ENCODE peak calls at places on chromosomes 2 and 18, in nine cellular contexts. Z, T, U, O, A, G, K, R and X are unnamed samples.

GRCh38 chr2:19460761-19461160 is 102.3 kb upstream of the OSR1 start:
- DNase-seq in A (no peak), O (no peak), T (no peak), Z (no peak), R (no peak), U (no peak), K (no peak), G (no peak), X (no peak)

GRCh38 chr2:201513271-201513670 is 61.7 kb downstream of the STRADB start:
- DNase-seq in A (no peak), U (peak), K (no peak), O (no peak), R (no peak), Z (peak), T (no peak), G (no peak), X (no peak)

GRCh38 chr2:167293172-167293781 is 405.0 kb downstream of the XIRP2 start:
- DNase-seq in A (peak), T (no peak), K (no peak), U (peak), Z (peak), R (peak), O (peak), G (no peak), X (no peak)

GRCh38 chr2:44639399-44639798 is 277.7 kb downstream of the CAMKMT start:
- DNase-seq in U (no peak), Z (no peak), A (no peak), K (no peak), O (no peak), T (no peak), R (no peak), G (no peak), X (no peak)

GRCh38 chr2:136005462-136006205 is 20.2 kb upstream of the DARS1 start:
- DNase-seq in A (no peak), U (peak), T (no peak), R (no peak), Z (peak), G (no peak), K (no peak), O (no peak), X (no peak)

GRCh38 chr2:133884739-133885381 is 316.6 kb upstream of the NCKAP5 start:
- DNase-seq in O (peak), R (no peak), Z (peak), K (no peak), G (no peak), U (peak), A (no peak), T (no peak), X (no peak)

GRCh38 chr2:121480826-121481225 is 49.9 kb upstream of the RNU4ATAC start:
- DNase-seq in Z (peak), O (peak), R (peak), G (peak), U (peak), A (no peak), T (no peak), K (no peak), X (no peak)

GRCh38 chr2:172804423-172804822 is 68.8 kb downstream of the RAPGEF4 start:
- DNase-seq in U (no peak), R (no peak), A (no peak), G (no peak), K (no peak), O (no peak), Z (no peak), T (no peak), X (no peak)

GRCh38 chr2:17179145-17179808 is 339.0 kb downstream of the RAD51AP2 start:
- DNase-seq in G (no peak), K (no peak), U (no peak), O (no peak), R (no peak), Z (no peak), A (no peak), T (no peak), X (no peak)

GRCh38 chr18:3104190-3105054 is 91.5 kb upstream of the LPIN2 start:
- DNase-seq in Z (peak), T (no peak), U (peak), K (no peak), G (no peak), R (no peak), O (no peak), A (no peak), X (peak)

GRCh38 chr2:241001413-241002274 is 3.2 kb downstream of the SNED1 start:
- DNase-seq in K (no peak), O (no peak), G (no peak), A (no peak), T (no peak), Z (no peak), U (no peak), R (no peak), X (no peak)

GRCh38 chr2:233225230-233226068 is 26.0 kb upstream of the ATG16L1 start:
- DNase-seq in T (no peak), U (peak), A (no peak), Z (no peak), R (no peak), O (no peak), K (no peak), G (no peak), X (no peak)

GRCh38 chr2:112876971-112877361 is 34.0 kb upstream of the IL37 start:
- DNase-seq in K (no peak), G (no peak), R (no peak), O (no peak), Z (no peak), U (peak), T (no peak), A (no peak), X (no peak)

GRCh38 chr2:54092940-54093339 is 22.5 kb upstream of the ACYP2 start:
- DNase-seq in R (no peak), G (no peak), A (no peak), Z (no peak), T (no peak), U (no peak), K (no peak), O (no peak), X (no peak)

GRCh38 chr2:213067888-213068287 is 83.5 kb downstream of the IKZF2 start:
- DNase-seq in K (no peak), T (no peak), G (no peak), Z (peak), A (no peak), O (no peak), R (no peak), U (peak), X (no peak)

GRCh38 chr18:9627642-9628041 is 13.3 kb upstream of the PPP4R1 start:
- DNase-seq in T (no peak), G (no peak), O (peak), K (no peak), R (no peak), A (no peak), Z (peak), U (peak), X (no peak)

GRCh38 chr2:196075196-196075595 is 6.6 kb upstream of the DNAH7 start:
- DNase-seq in R (no peak), K (no peak), T (no peak), O (no peak), U (no peak), Z (no peak), A (no peak), G (no peak), X (no peak)

GRCh38 chr2:109558076-109558882 is 55.5 kb downstream of the SEPTIN10 start:
- DNase-seq in T (peak), O (peak), R (peak), K (no peak), Z (peak), G (peak), U (peak), A (no peak), X (peak)

GRCh38 chr2:189500456-189501160 is 59.3 kb downstream of the WDR75 start:
- DNase-seq in K (no peak), Z (no peak), U (no peak), R (no peak), A (no peak), T (no peak), G (no peak), O (no peak), X (no peak)

GRCh38 chr2:1781291-1782080 is 37.2 kb upstream of the PXDN start:
- DNase-seq in G (no peak), R (no peak), A (no peak), T (no peak), U (peak), O (peak), K (peak), Z (no peak), X (no peak)

GRCh38 chr2:234308814-234309195 is 188.1 kb downstream of the ARL4C start:
- DNase-seq in T (no peak), O (peak), K (peak), Z (peak), U (peak), G (no peak), A (no peak), R (no peak), X (peak)

GRCh38 chr2:22499082-22499844 is 885.7 kb upstream of the KLHL29 start:
- DNase-seq in O (no peak), K (no peak), A (no peak), T (no peak), R (peak), U (no peak), Z (no peak), G (peak), X (no peak)

GRCh38 chr2:240465268-240465764 is 29.9 kb downstream of the GPC1 start:
- DNase-seq in A (peak), R (peak), T (no peak), G (no peak), Z (no peak), O (no peak), K (no peak), U (no peak), X (no peak)

GRCh38 chr2:15729001-15729400 is 137.3 kb downstream of the DDX1 start:
- DNase-seq in O (no peak), U (no peak), T (no peak), R (no peak), A (no peak), Z (no peak), K (no peak), G (no peak), X (no peak)

GRCh38 chr2:6948081-6949008 is 31.1 kb downstream of the RNF144A start:
- DNase-seq in A (no peak), G (no peak), O (no peak), K (no peak), R (no peak), Z (no peak), T (no peak), U (no peak), X (no peak)

GRCh38 chr2:242064364-242065250 is 195.1 kb downstream of the RTP5 start:
- DNase-seq in R (no peak), G (no peak), O (no peak), A (no peak), U (no peak), Z (no peak), K (no peak), T (no peak), X (no peak)

GRCh38 chr18:23324861-23325260 is 128.2 kb upstream of the RIOK3 start:
- DNase-seq in O (no peak), T (no peak), R (no peak), K (no peak), Z (no peak), A (no peak), G (no peak), U (no peak), X (no peak)
- H3K4me3 ChIP-seq in O (no peak), T (no peak), R (no peak), K (no peak), Z (no peak), A (no peak), G (no peak), U (no peak), X (no peak)

GRCh38 chr18:2102022-2102421 is 469.3 kb downstream of the METTL4 start:
- DNase-seq in O (no peak), K (no peak), T (no peak), A (no peak), G (no peak), U (no peak), R (no peak), Z (no peak), X (no peak)
- TF ChIP-seq CTCF in O (no peak), K (no peak), T (no peak), A (no peak), G (no peak), U (no peak), R (no peak), Z (no peak), X (no peak)

GRCh38 chr2:203812294-203813221 is 55.0 kb upstream of the CTLA4 start:
- DNase-seq in R (no peak), A (no peak), G (no peak), K (no peak), Z (no peak), O (no peak), T (no peak), U (no peak), X (no peak)

GRCh38 chr2:203809084-203809521 is 58.5 kb upstream of the CTLA4 start:
- DNase-seq in T (no peak), K (no peak), Z (peak), G (no peak), O (peak), R (no peak), A (no peak), U (peak), X (no peak)

GRCh38 chr2:203811491-203812221 is 55.9 kb upstream of the CTLA4 start:
- DNase-seq in K (peak), R (peak), O (peak), G (peak), A (peak), T (peak), U (peak), Z (peak), X (peak)

GRCh38 chr2:203808041-203808750 is 59.4 kb upstream of the CTLA4 start:
- DNase-seq in G (no peak), K (no peak), A (no peak), T (no peak), U (peak), R (no peak), Z (peak), O (peak), X (peak)

DNA sequence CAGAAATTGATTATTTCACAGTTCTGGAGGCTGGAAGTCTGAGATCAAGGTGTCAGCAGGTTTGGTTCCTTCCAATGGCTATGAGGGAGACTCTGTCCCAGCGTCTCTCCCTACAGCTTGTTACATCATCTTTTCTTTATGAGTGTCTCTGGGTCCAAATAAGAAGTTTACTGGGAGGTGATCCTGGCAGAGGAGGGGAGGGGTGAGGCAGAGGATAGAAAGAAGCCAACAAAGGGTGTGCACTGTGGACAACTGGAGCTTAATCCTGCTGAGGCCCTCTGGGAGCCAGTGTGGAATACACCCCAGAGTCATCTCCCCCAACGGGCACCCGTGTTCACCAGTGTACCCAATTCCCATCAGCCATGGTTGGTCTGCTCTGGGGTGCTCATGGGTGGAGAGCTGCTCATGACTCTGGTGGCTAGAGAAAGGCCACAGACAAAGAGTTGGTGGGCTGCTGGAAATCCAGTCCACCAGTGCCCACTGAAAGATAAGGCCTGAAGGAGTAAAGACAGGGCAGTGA is 57.5 kb upstream of the CTLA4 start:
- DNase-seq in T (no peak), G (no peak), A (no peak), U (no peak), R (no peak), O (no peak), Z (no peak), K (no peak), X (no peak)
- H3K4me3 ChIP-seq in T (no peak), G (no peak), A (no peak), U (no peak), R (no peak), O (no peak), Z (no peak), K (no peak), X (no peak)

GRCh38 chr2:42979416-42979869 is 187.1 kb upstream of the HAAO start:
- DNase-seq in A (no peak), K (no peak), Z (no peak), G (peak), R (peak), O (no peak), U (no peak), T (no peak), X (no peak)
- TF ChIP-seq CTCF in A (no peak), K (no peak), Z (no peak), G (no peak), R (peak), O (no peak), U (no peak), T (no peak), X (no peak)

GRCh38 chr2:66794115-66794514 is 359.2 kb downstream of the MEIS1 start:
- DNase-seq in T (no peak), U (no peak), K (no peak), G (peak), A (no peak), R (no peak), Z (no peak), O (no peak), X (no peak)

GRCh38 chr2:66789741-66790140 is 354.8 kb downstream of the MEIS1 start:
- DNase-seq in T (no peak), O (no peak), R (no peak), U (peak), G (no peak), K (no peak), A (no peak), Z (no peak), X (no peak)

GRCh38 chr2:66790651-66791181 is 355.8 kb downstream of the MEIS1 start:
- DNase-seq in A (no peak), O (peak), R (no peak), K (no peak), U (peak), G (peak), Z (no peak), T (no peak), X (no peak)

GRCh38 chr2:66794571-66794970 is 359.6 kb downstream of the MEIS1 start:
- DNase-seq in K (no peak), U (no peak), G (no peak), T (no peak), Z (no peak), R (no peak), O (no peak), A (no peak), X (no peak)
- H3K4me3 ChIP-seq in K (no peak), U (no peak), G (no peak), T (no peak), Z (no peak), R (no peak), O (no peak), A (no peak), X (no peak)

DNA sequence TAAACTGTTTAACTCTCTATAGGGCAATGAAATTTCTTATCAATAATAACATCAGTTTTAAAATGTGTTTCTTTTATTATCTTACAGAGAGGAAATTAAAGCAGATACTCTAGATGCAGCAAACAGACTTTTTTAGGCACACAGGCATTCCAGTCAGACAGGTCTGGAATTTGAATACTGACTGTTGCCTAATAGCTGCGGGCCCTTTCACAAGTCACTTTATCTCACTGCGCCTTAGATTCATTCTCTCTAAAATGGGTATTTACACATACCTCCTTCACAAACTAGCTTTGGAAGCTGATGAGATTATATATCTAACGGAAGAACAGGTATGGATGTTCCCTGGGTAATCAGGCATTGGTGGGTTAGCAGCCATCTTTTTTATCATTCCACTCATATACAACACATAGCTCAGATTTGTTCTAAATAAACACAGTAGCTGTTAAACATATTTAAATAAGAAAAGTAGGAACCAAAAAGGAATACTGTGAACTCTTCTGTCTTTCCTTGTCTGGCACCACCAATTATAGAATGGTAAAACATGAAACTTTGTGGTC is 104.2 kb downstream of the LRP2 start:
- DNase-seq in G (no peak), U (no peak), A (no peak), Z (no peak), R (no peak), K (no peak), T (no peak), O (no peak), X (no peak)
- TF ChIP-seq CTCF in G (no peak), U (no peak), A (no peak), Z (no peak), R (no peak), K (no peak), T (no peak), O (no peak), X (no peak)

DNA sequence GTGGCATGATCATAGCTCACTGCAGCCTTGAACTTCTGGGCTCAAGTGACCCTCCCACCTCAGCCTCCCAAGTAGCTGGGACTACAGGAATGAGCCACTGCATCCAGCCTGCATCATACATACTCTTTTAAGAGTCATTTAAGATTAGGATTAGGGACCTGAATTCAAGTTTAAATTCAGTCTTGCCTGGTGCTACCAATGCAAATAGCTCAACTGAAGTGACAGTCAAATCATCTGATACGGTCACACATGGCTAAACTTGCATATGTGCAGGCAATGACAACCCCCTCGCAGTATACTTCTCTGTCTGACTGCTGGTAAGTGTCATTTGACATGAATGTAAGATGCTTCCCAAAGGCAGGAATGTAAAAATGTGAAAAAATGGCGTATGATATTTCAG is 31.8 kb upstream of the TMEM131 start:
- DNase-seq in R (no peak), A (no peak), G (no peak), O (no peak), U (peak), K (no peak), Z (no peak), T (no peak), X (no peak)
- H3K4me3 ChIP-seq in R (no peak), A (no peak), G (no peak), O (no peak), U (no peak), K (no peak), Z (no peak), T (no peak), X (no peak)

DNA sequence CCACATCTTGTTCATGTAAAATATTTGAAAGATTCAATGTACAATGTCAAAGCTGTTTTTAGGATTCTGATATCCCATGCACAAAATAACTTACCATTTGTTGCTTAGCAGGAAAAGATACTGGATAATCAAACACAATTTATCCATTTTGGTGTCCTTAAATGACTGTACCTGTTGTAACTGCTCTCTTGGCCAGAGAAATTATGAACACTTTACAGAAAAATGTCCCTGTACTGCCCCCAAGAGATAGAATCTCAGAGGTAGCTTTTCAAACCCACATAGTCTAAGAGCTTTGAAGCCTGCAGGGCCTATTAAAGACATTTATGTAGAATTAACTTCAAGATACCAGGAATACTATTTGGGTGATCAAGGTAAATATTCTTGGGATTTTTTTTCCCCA is 12.2 kb upstream of the ME2 start:
- DNase-seq in Z (peak), U (peak), T (no peak), G (no peak), O (no peak), A (no peak), K (no peak), R (no peak), X (no peak)
- TF ChIP-seq CTCF in Z (no peak), U (no peak), T (no peak), G (no peak), O (peak), A (no peak), K (no peak), R (no peak), X (peak)

DNA sequence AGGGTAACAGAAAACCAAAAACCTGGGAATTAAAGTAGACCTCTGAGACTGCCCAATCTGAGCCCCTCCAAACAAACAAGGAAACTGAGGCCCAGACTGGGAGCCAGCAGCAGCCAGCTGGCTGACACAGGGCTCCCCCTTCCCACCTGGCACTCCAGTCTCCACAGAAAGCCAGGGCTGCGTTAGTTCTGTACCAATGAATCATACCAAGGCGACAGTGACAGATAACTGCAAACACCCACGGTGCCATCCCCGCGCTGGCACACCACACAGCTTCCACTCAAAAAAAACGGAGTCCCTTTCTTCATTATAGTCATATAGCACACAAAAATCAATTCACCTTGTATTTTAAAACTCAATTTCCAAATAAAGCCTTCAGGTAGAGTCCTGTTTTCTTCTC is 1.4 kb downstream of the PER2 start:
- DNase-seq in K (no peak), U (peak), Z (peak), G (no peak), R (peak), A (no peak), O (no peak), T (no peak), X (no peak)
- H3K4me3 ChIP-seq in K (no peak), U (no peak), Z (peak), G (peak), R (no peak), A (peak), O (no peak), T (peak), X (peak)